ENCODE peak calls at places on chromosomes 4 and X, in seven cellular contexts. K is astrocyte; F is esophagus squamous epithelium; T is AG04450; B is stomach; A is vagina; Z is CD4-positive, alpha-beta memory T cell. E is an unnamed sample. For H3K9me3, the result is how much of the 10 kb centered on the place peaks cover.

GRCh38 chr4:145618210-145618911 is 824 bp upstream of the MMAA start:
- DNase-seq in K (no peak), F (no peak), T (no peak), B (no peak), A (no peak), Z (no peak), E (peak)

GRCh38 chr4:138650917-138651564 is 364.5 kb upstream of the NOCT start:
- DNase-seq in K (peak), F (no peak), T (peak), B (no peak), A (no peak), Z (no peak), E (no peak)

GRCh38 chr4:153757407-153757806 is 2.4 kb downstream of the RNF175 start:
- DNase-seq in K (peak), F (no peak), T (no peak), B (no peak), A (no peak), Z (no peak), E (no peak)

GRCh38 chr4:2939383-2940243 is 23.6 kb downstream of the NOP14 start:
- DNase-seq in K (no peak), F (no peak), T (no peak), B (peak), A (peak), Z (no peak), E (no peak)

GRCh38 chrX:104105330-104105729 is 7.0 kb upstream of the ZCCHC18 start:
- DNase-seq in K (no peak), F (no peak), T (no peak), B (no peak), A (no peak), Z (no peak), E (no peak)

GRCh38 chr4:119300388-119301131 is 21.4 kb downstream of the FABP2 start:
- DNase-seq in K (peak), F (no peak), T (peak), B (peak), A (peak), Z (peak), E (peak)

GRCh38 chr4:130197946-130198345 is 1102.0 kb downstream of the C4orf33 start:
- DNase-seq in K (no peak), F (no peak), T (no peak), B (no peak), A (no peak), Z (no peak), E (no peak)

GRCh38 chr4:184596617-184597185 is 52.5 kb downstream of the CASP3 start:
- DNase-seq in K (no peak), F (no peak), T (no peak), B (peak), A (peak), Z (no peak), E (no peak)

GRCh38 chr4:141391293-141391692 is 170.6 kb downstream of the ZNF330 start:
- DNase-seq in K (peak), F (no peak), T (no peak), B (no peak), A (no peak), Z (no peak), E (no peak)

GRCh38 chr4:145888393-145888792 is 50.2 kb downstream of the ZNF827 start:
- DNase-seq in K (no peak), F (no peak), T (no peak), B (no peak), A (no peak), Z (no peak), E (no peak)

GRCh38 chrX:9282325-9282724 is 182.5 kb upstream of the TBL1X start:
- DNase-seq in K (no peak), F (no peak), T (no peak), B (no peak), A (no peak), Z (no peak), E (no peak)

GRCh38 chrX:134236690-134237362 is at the start of gene CCDC160:
- DNase-seq in K (peak), F (no peak), T (no peak), B (peak), A (no peak), Z (no peak), E (no peak)

GRCh38 chr4:42736538-42736937 is 79.6 kb upstream of the ATP8A1 start:
- DNase-seq in K (no peak), F (no peak), T (no peak), B (no peak), A (no peak), Z (no peak), E (no peak)

GRCh38 chr4:185534850-185535761 is at the start of gene PDLIM3:
- DNase-seq in K (peak), F (no peak), T (no peak), B (peak), A (no peak), Z (no peak), E (no peak)

GRCh38 chrX:69387559-69388487 is 116.3 kb upstream of the NALF2 start:
- DNase-seq in K (no peak), F (no peak), T (peak), B (peak), A (peak), Z (peak), E (no peak)

GRCh38 chr4:120921456-120922389 is 803 bp downstream of the PRDM5 start:
- DNase-seq in K (peak), F (no peak), T (peak), B (peak), A (no peak), Z (peak), E (no peak)

GRCh38 chr4:15303052-15303641 is 124.7 kb upstream of the C1QTNF7 start:
- DNase-seq in K (peak), F (no peak), T (peak), B (no peak), A (no peak), Z (no peak), E (no peak)

GRCh38 chr4:56410247-56410646 is 23.0 kb upstream of the AASDH start:
- DNase-seq in K (peak), F (no peak), T (peak), B (peak), A (no peak), Z (no peak), E (no peak)

GRCh38 chr4:86967798-86968197 is 33.0 kb downstream of the AFF1 start:
- DNase-seq in K (peak), F (no peak), T (no peak), B (no peak), A (no peak), Z (no peak), E (no peak)

GRCh38 chrX:31323658-31324057 is 251.8 kb upstream of the FTHL17 start:
- DNase-seq in K (no peak), F (no peak), T (no peak), B (no peak), A (no peak), Z (no peak), E (no peak)

GRCh38 chr4:74364649-74365491 is at the start of gene EREG:
- DNase-seq in K (peak), F (no peak), T (no peak), B (no peak), A (no peak), Z (peak), E (no peak)

GRCh38 chrX:81259714-81260395 is 58.0 kb downstream of the SH3BGRL start:
- DNase-seq in K (peak), F (no peak), T (no peak), B (no peak), A (no peak), Z (no peak), E (no peak)

DNA sequence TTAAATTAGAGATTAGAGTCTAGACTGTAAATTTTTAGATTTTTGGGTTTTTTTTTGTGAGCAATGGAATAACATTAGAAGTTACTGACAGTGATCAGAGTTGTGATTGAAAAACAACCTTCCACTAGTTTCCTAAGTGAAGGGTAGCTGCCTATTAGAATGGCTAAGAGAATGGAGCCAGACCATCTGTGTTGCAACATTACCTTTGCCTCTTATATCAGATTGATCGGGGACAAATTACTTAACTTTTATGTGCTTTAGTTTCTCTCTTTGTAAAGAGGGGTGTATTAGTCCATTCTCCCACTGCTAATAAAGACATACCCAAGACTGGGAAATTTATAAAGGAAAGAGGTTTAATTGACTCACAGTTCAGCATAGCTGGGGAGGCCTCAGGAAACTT is 12.5 kb upstream of the PI4K2B start:
- DNase-seq in K (no peak), F (no peak), T (no peak), B (no peak), A (no peak), Z (no peak), E (no peak)
- H3K9me3 ChIP-seq in K (under half), F (under half), T (under half), B (under half), A (under half), Z (under half), E (under half)

GRCh38 chr4:160370046-160370445 is 1267.2 kb downstream of the RAPGEF2 start:
- DNase-seq in K (peak), F (no peak), T (no peak), B (no peak), A (no peak), Z (no peak), E (no peak)
- H3K9me3 ChIP-seq in K (under half), F (under half), T (under half), B (under half), A (under half), Z (under half), E (under half)

GRCh38 chr4:183329244-183329643 is 7.0 kb upstream of the CLDN24 start:
- DNase-seq in K (no peak), F (no peak), T (no peak), B (no peak), A (no peak), Z (no peak), E (no peak)
- H3K9me3 ChIP-seq in K (under half), F (under half), T (under half), B (under half), A (under half), Z (under half), E (under half)

GRCh38 chr4:110629780-110630500 is 7.1 kb upstream of the PITX2 start:
- DNase-seq in K (no peak), F (no peak), T (no peak), B (no peak), A (no peak), Z (no peak), E (no peak)

GRCh38 chr4:110631582-110632505 is 9.0 kb upstream of the PITX2 start:
- DNase-seq in K (peak), F (no peak), T (peak), B (peak), A (no peak), Z (no peak), E (no peak)

GRCh38 chr4:110629214-110629754 is 6.4 kb upstream of the PITX2 start:
- DNase-seq in K (no peak), F (no peak), T (no peak), B (no peak), A (no peak), Z (no peak), E (no peak)

GRCh38 chr4:110632506-110633357 is 9.9 kb upstream of the PITX2 start:
- DNase-seq in K (no peak), F (no peak), T (no peak), B (no peak), A (no peak), Z (no peak), E (no peak)

GRCh38 chr4:110630621-110631402 is 7.9 kb upstream of the PITX2 start:
- DNase-seq in K (no peak), F (no peak), T (no peak), B (no peak), A (no peak), Z (no peak), E (no peak)
- H3K9me3 ChIP-seq in K (under half), F (under half), T (under half), B (under half), A (under half), Z (under half), E (under half)

GRCh38 chr4:138935-139334 is 14.6 kb downstream of the ZNF718 start:
- DNase-seq in K (no peak), F (no peak), T (no peak), B (no peak), A (no peak), Z (no peak), E (no peak)
- H3K9me3 ChIP-seq in K (under half), F (half or more), T (under half), B (under half), A (under half), Z (under half), E (under half)

GRCh38 chrX:82648062-82648461 is 860.0 kb upstream of the POU3F4 start:
- DNase-seq in K (no peak), F (no peak), T (no peak), B (no peak), A (no peak), Z (no peak), E (no peak)

GRCh38 chrX:82649645-82650044 is 858.4 kb upstream of the POU3F4 start:
- DNase-seq in K (no peak), F (no peak), T (no peak), B (no peak), A (no peak), Z (no peak), E (no peak)
- H3K9me3 ChIP-seq in K (under half), F (under half), T (under half), B (under half), A (under half), Z (under half), E (under half)

DNA sequence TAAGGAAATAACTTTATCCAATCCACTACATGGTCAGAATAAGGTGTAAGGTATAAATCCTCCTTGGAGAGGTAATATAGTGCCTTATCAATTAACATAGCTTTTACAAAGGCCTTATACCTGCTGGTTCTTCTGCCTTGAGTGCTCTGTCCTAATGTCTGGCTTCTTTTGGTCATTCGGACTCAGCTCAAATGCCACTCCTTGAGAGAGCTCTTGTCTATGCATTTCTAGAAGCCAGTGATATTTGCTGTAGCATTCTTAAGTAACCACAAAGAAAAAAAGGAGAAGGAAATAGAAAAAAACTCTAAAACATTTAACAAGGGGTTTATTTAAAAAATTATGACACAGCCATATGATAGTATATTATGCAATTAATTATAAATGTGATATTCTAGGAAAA is 444.8 kb upstream of the SLIT2 start:
- DNase-seq in K (peak), F (no peak), T (no peak), B (no peak), A (no peak), Z (no peak), E (no peak)
- H3K9me3 ChIP-seq in K (under half), F (under half), T (under half), B (under half), A (under half), Z (under half), E (under half)

DNA sequence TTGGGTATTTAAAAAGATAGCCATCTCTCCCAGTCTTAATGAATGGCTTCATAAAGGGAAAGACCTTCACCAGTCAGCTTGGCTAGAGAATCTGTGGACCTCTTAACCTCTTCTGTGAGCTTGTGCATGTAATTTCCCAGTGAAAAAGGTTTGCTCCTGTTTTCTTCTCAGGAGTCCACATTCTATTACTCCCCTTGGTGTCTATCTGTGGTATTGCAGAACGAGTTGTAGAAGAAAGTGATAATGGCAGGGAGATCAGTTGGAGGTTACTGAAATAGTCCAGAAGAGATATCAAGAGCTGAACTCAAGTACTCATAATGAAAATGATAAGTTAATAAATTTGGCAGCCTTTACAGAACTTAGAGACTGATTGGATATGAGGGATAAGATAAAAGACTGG is 16.5 kb upstream of the VAMP7 start:
- DNase-seq in K (no peak), F (no peak), T (no peak), B (no peak), A (no peak), Z (no peak), E (no peak)
- H3K9me3 ChIP-seq in K (under half), F (under half), T (under half), B (under half), A (under half), Z (under half), E (under half)

DNA sequence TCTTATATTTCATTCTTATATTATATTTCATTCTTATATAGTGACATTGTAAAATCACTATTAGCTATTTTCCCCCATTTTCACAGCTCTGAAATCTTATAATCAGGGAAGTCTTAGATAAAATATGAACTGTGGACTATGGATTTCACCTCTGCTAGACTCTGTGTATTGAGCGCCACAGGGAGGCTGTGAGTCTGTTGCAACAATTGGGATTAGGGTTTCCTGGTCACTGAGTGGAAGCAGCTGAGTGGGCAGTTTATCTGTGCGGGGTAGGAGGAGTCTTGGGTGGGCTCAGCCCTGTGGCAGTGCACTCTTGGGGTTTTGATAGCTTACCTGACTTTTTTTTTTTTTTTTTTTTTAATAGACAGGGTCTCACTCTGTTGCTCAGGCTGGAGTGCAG is 249.5 kb downstream of the PTTG2 start:
- DNase-seq in K (no peak), F (no peak), T (no peak), B (no peak), A (no peak), Z (no peak), E (no peak)
- H3K9me3 ChIP-seq in K (under half), F (under half), T (under half), B (under half), A (under half), Z (under half), E (under half)

GRCh38 chr4:49063670-49064069 is 77.6 kb downstream of the CWH43 start:
- DNase-seq in K (no peak), F (no peak), T (no peak), B (no peak), A (no peak), Z (no peak), E (no peak)

GRCh38 chr4:49058306-49058705 is 72.2 kb downstream of the CWH43 start:
- DNase-seq in K (no peak), F (no peak), T (no peak), B (no peak), A (no peak), Z (no peak), E (no peak)
- H3K9me3 ChIP-seq in K (under half), F (under half), T (under half), B (under half), A (under half), Z (under half), E (under half)

E was measured in T-helper 17 cell.